ENCODE peak calls at places on chromosomes 16 and 17, in ten cellular contexts. One of them, this sample, is unnamed.

GRCh38 chr16:3716831-3717234 is 491 bp downstream of the TRAP1 start:
- DNase-seq in CD8-positive, alpha-beta T cell: no peak
- DNase-seq in AG04450: no peak
- DNase-seq in nephron progenitor cell: no peak
- DNase-seq in A549: peak; percentile 21
- DNase-seq in spleen: no peak
- DNase-seq in CD4-positive, alpha-beta T cell: no peak
- DNase-seq in GM12878: no peak
- DNase-seq in HFFc6: no peak
- DNase-seq in brain microvascular endothelial cell: peak; percentile 6
- DNase-seq in this sample: peak; percentile 63

GRCh38 chr17:49362723-49363117 is 670 bp upstream of the ZNF652 start:
- DNase-seq in CD8-positive, alpha-beta T cell: no peak
- DNase-seq in AG04450: no peak
- DNase-seq in nephron progenitor cell: no peak
- DNase-seq in A549: peak; percentile 28
- DNase-seq in spleen: no peak
- DNase-seq in CD4-positive, alpha-beta T cell: no peak
- DNase-seq in GM12878: no peak
- DNase-seq in HFFc6: no peak
- DNase-seq in brain microvascular endothelial cell: no peak
- DNase-seq in this sample: no peak

GRCh38 chr16:55480228-55480655 is 1.2 kb downstream of the MMP2 start:
- DNase-seq in CD8-positive, alpha-beta T cell: no peak
- DNase-seq in AG04450: peak; percentile 84
- DNase-seq in nephron progenitor cell: peak; percentile 68
- DNase-seq in A549: no peak
- DNase-seq in spleen: no peak
- DNase-seq in CD4-positive, alpha-beta T cell: no peak
- DNase-seq in GM12878: no peak
- DNase-seq in HFFc6: peak; percentile 82
- DNase-seq in brain microvascular endothelial cell: peak; percentile 90
- DNase-seq in this sample: no peak

GRCh38 chr17:80644588-80644987 is 100.0 kb downstream of the RPTOR start:
- DNase-seq in CD8-positive, alpha-beta T cell: no peak
- DNase-seq in AG04450: no peak
- DNase-seq in nephron progenitor cell: no peak
- DNase-seq in A549: no peak
- DNase-seq in spleen: no peak
- DNase-seq in CD4-positive, alpha-beta T cell: no peak
- DNase-seq in GM12878: no peak
- DNase-seq in HFFc6: peak; percentile 21
- DNase-seq in brain microvascular endothelial cell: no peak
- DNase-seq in this sample: no peak

GRCh38 chr17:8912060-8912981 is 44.8 kb upstream of the PIK3R6 start:
- DNase-seq in CD8-positive, alpha-beta T cell: no peak
- DNase-seq in AG04450: no peak
- DNase-seq in nephron progenitor cell: no peak
- DNase-seq in A549: no peak
- DNase-seq in spleen: no peak
- DNase-seq in CD4-positive, alpha-beta T cell: no peak
- DNase-seq in GM12878: no peak
- DNase-seq in HFFc6: no peak
- DNase-seq in brain microvascular endothelial cell: no peak
- DNase-seq in this sample: peak; percentile 23

GRCh38 chr16:70250748-70251650 is 741 bp downstream of the EXOSC6 start:
- DNase-seq in CD8-positive, alpha-beta T cell: peak; percentile 24
- DNase-seq in AG04450: no peak
- DNase-seq in nephron progenitor cell: peak; percentile 62
- DNase-seq in A549: peak; percentile 50
- DNase-seq in spleen: peak; percentile 85
- DNase-seq in CD4-positive, alpha-beta T cell: peak; percentile 14
- DNase-seq in GM12878: no peak
- DNase-seq in HFFc6: peak; percentile 28
- DNase-seq in brain microvascular endothelial cell: peak; percentile 11
- DNase-seq in this sample: peak; percentile 76

GRCh38 chr16:9115277-9115676 is 23.8 kb downstream of the HAPSTR1 start:
- DNase-seq in CD8-positive, alpha-beta T cell: no peak
- DNase-seq in AG04450: no peak
- DNase-seq in nephron progenitor cell: no peak
- DNase-seq in A549: no peak
- DNase-seq in spleen: no peak
- DNase-seq in CD4-positive, alpha-beta T cell: no peak
- DNase-seq in GM12878: no peak
- DNase-seq in HFFc6: no peak
- DNase-seq in brain microvascular endothelial cell: no peak
- DNase-seq in this sample: no peak

GRCh38 chr16:17416461-17417221 is 54.1 kb downstream of the XYLT1 start:
- DNase-seq in CD8-positive, alpha-beta T cell: peak; percentile 41
- DNase-seq in AG04450: no peak
- DNase-seq in nephron progenitor cell: peak; percentile 40
- DNase-seq in A549: no peak
- DNase-seq in spleen: peak; percentile 86
- DNase-seq in CD4-positive, alpha-beta T cell: peak; percentile 38
- DNase-seq in GM12878: peak; percentile 89
- DNase-seq in HFFc6: no peak
- DNase-seq in brain microvascular endothelial cell: no peak
- DNase-seq in this sample: peak; percentile 88

GRCh38 chr17:44527102-44527501 is 23.9 kb upstream of the GPATCH8 start:
- DNase-seq in CD8-positive, alpha-beta T cell: no peak
- DNase-seq in AG04450: no peak
- DNase-seq in nephron progenitor cell: no peak
- DNase-seq in A549: no peak
- DNase-seq in spleen: no peak
- DNase-seq in CD4-positive, alpha-beta T cell: no peak
- DNase-seq in GM12878: no peak
- DNase-seq in HFFc6: no peak
- DNase-seq in brain microvascular endothelial cell: no peak
- DNase-seq in this sample: no peak

GRCh38 chr17:44529864-44530263 is 26.7 kb upstream of the GPATCH8 start:
- DNase-seq in CD8-positive, alpha-beta T cell: no peak
- DNase-seq in AG04450: no peak
- DNase-seq in nephron progenitor cell: no peak
- DNase-seq in A549: no peak
- DNase-seq in spleen: no peak
- DNase-seq in CD4-positive, alpha-beta T cell: no peak
- DNase-seq in GM12878: no peak
- DNase-seq in HFFc6: no peak
- DNase-seq in brain microvascular endothelial cell: no peak
- DNase-seq in this sample: no peak

GRCh38 chr17:44523672-44523972 is 20.4 kb upstream of the GPATCH8 start:
- DNase-seq in CD8-positive, alpha-beta T cell: no peak
- DNase-seq in AG04450: no peak
- DNase-seq in nephron progenitor cell: no peak
- DNase-seq in A549: no peak
- DNase-seq in spleen: no peak
- DNase-seq in CD4-positive, alpha-beta T cell: no peak
- DNase-seq in GM12878: no peak
- DNase-seq in HFFc6: no peak
- DNase-seq in brain microvascular endothelial cell: no peak
- DNase-seq in this sample: no peak

GRCh38 chr17:44531019-44531418 is 26.3 kb upstream of the FZD2 start:
- DNase-seq in CD8-positive, alpha-beta T cell: no peak
- DNase-seq in AG04450: no peak
- DNase-seq in nephron progenitor cell: no peak
- DNase-seq in A549: no peak
- DNase-seq in spleen: no peak
- DNase-seq in CD4-positive, alpha-beta T cell: no peak
- DNase-seq in GM12878: no peak
- DNase-seq in HFFc6: no peak
- DNase-seq in brain microvascular endothelial cell: no peak
- DNase-seq in this sample: no peak

GRCh38 chr17:44527954-44528353 is 24.7 kb upstream of the GPATCH8 start:
- DNase-seq in CD8-positive, alpha-beta T cell: no peak
- DNase-seq in AG04450: no peak
- DNase-seq in nephron progenitor cell: no peak
- DNase-seq in A549: no peak
- DNase-seq in spleen: no peak
- DNase-seq in CD4-positive, alpha-beta T cell: no peak
- DNase-seq in GM12878: no peak
- DNase-seq in HFFc6: no peak
- DNase-seq in brain microvascular endothelial cell: no peak
- DNase-seq in this sample: no peak
- TF ChIP-seq CTCF in CD8-positive, alpha-beta T cell: no peak
- TF ChIP-seq CTCF in AG04450: no peak
- TF ChIP-seq CTCF in nephron progenitor cell: no peak
- TF ChIP-seq CTCF in A549: no peak
- TF ChIP-seq CTCF in spleen: no peak
- TF ChIP-seq CTCF in CD4-positive, alpha-beta T cell: no peak
- TF ChIP-seq CTCF in GM12878: no peak
- TF ChIP-seq CTCF in HFFc6: no peak
- TF ChIP-seq CTCF in brain microvascular endothelial cell: no peak
- TF ChIP-seq CTCF in this sample: no peak

DNA sequence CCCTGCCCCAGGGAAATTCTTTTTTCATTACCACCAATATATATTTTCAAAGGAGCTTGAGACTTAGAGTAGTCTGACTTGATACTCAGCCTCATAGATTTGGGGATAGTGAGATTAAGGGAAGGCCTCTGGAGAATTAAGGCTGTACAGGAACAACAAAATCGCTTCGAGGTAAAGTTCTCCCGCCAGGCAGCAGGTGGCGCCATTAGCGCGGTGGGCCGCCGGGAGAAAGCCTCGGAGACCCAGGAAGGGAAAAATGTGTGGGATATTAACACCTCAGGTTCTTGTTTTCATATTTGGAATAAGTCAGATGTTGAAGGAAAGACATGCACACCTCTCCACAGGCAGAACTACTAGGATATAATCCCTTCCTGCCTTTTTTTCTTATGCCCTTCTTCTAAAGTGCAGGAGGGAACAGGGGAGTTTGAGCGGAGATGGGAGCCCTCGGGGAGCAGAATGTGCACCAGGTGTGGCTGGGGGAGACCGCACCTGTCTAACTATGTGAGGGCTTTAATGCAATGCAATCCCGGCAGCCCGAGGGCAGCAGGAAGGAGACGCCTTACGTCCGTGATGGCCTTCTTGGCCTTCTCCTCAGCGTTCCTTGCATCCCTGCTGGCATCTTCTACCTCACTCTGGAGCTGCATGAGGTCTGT is 25.9 kb downstream of the MYH3 start:
- DNase-seq in CD8-positive, alpha-beta T cell: peak; percentile 16
- DNase-seq in AG04450: no peak
- DNase-seq in nephron progenitor cell: peak; percentile 66
- DNase-seq in A549: peak; percentile 43
- DNase-seq in spleen: peak; percentile 74
- DNase-seq in CD4-positive, alpha-beta T cell: no peak
- DNase-seq in GM12878: no peak
- DNase-seq in HFFc6: peak; percentile 21
- DNase-seq in brain microvascular endothelial cell: no peak
- DNase-seq in this sample: peak; percentile 66
- TF ChIP-seq CTCF in CD8-positive, alpha-beta T cell: peak; percentile 80
- TF ChIP-seq CTCF in AG04450: peak; percentile 88
- TF ChIP-seq CTCF in nephron progenitor cell: peak; percentile 88
- TF ChIP-seq CTCF in A549: peak; percentile 79
- TF ChIP-seq CTCF in spleen: peak; percentile 40
- TF ChIP-seq CTCF in CD4-positive, alpha-beta T cell: peak; percentile 81
- TF ChIP-seq CTCF in GM12878: peak; percentile 89
- TF ChIP-seq CTCF in HFFc6: peak; percentile 92
- TF ChIP-seq CTCF in brain microvascular endothelial cell: peak; percentile 89
- TF ChIP-seq CTCF in this sample: peak; percentile 78

GRCh38 chr16:22198547-22199293 is 7.4 kb upstream of the EEF2K start:
- DNase-seq in CD8-positive, alpha-beta T cell: no peak
- DNase-seq in AG04450: no peak
- DNase-seq in nephron progenitor cell: no peak
- DNase-seq in A549: no peak
- DNase-seq in spleen: no peak
- DNase-seq in CD4-positive, alpha-beta T cell: no peak
- DNase-seq in GM12878: no peak
- DNase-seq in HFFc6: no peak
- DNase-seq in brain microvascular endothelial cell: no peak
- DNase-seq in this sample: peak; percentile 51
- TF ChIP-seq CTCF in CD8-positive, alpha-beta T cell: no peak
- TF ChIP-seq CTCF in AG04450: peak; percentile 5
- TF ChIP-seq CTCF in nephron progenitor cell: no peak
- TF ChIP-seq CTCF in A549: no peak
- TF ChIP-seq CTCF in spleen: no peak
- TF ChIP-seq CTCF in CD4-positive, alpha-beta T cell: no peak
- TF ChIP-seq CTCF in GM12878: peak; percentile 30
- TF ChIP-seq CTCF in HFFc6: peak; percentile 43
- TF ChIP-seq CTCF in brain microvascular endothelial cell: no peak
- TF ChIP-seq CTCF in this sample: peak; percentile 23

GRCh38 chr16:47141773-47142468 is 1.8 kb downstream of the NETO2 start:
- DNase-seq in CD8-positive, alpha-beta T cell: peak; percentile 74
- DNase-seq in AG04450: peak; percentile 55
- DNase-seq in nephron progenitor cell: peak; percentile 83
- DNase-seq in A549: peak; percentile 82
- DNase-seq in spleen: peak; percentile 93
- DNase-seq in CD4-positive, alpha-beta T cell: peak; percentile 73
- DNase-seq in GM12878: peak; percentile 86
- DNase-seq in HFFc6: peak; percentile 79
- DNase-seq in brain microvascular endothelial cell: peak; percentile 85
- DNase-seq in this sample: peak; percentile 77

GRCh38 chr16:47143677-47144558 is at the start of gene NETO2:
- DNase-seq in CD8-positive, alpha-beta T cell: peak; percentile 55
- DNase-seq in AG04450: no peak
- DNase-seq in nephron progenitor cell: peak; percentile 76
- DNase-seq in A549: peak; percentile 61
- DNase-seq in spleen: peak; percentile 92
- DNase-seq in CD4-positive, alpha-beta T cell: peak; percentile 41
- DNase-seq in GM12878: no peak
- DNase-seq in HFFc6: peak; percentile 7
- DNase-seq in brain microvascular endothelial cell: peak; percentile 19
- DNase-seq in this sample: peak; percentile 85

GRCh38 chr16:47143329-47143676 is 442 bp downstream of the NETO2 start:
- DNase-seq in CD8-positive, alpha-beta T cell: peak; percentile 50
- DNase-seq in AG04450: no peak
- DNase-seq in nephron progenitor cell: peak; percentile 76
- DNase-seq in A549: peak; percentile 73
- DNase-seq in spleen: peak; percentile 92
- DNase-seq in CD4-positive, alpha-beta T cell: peak; percentile 55
- DNase-seq in GM12878: no peak
- DNase-seq in HFFc6: peak; percentile 18
- DNase-seq in brain microvascular endothelial cell: peak; percentile 51
- DNase-seq in this sample: peak; percentile 90

GRCh38 chr16:47144559-47144877 is 773 bp upstream of the NETO2 start:
- DNase-seq in CD8-positive, alpha-beta T cell: no peak
- DNase-seq in AG04450: no peak
- DNase-seq in nephron progenitor cell: no peak
- DNase-seq in A549: no peak
- DNase-seq in spleen: no peak
- DNase-seq in CD4-positive, alpha-beta T cell: no peak
- DNase-seq in GM12878: no peak
- DNase-seq in HFFc6: no peak
- DNase-seq in brain microvascular endothelial cell: no peak
- DNase-seq in this sample: no peak

DNA sequence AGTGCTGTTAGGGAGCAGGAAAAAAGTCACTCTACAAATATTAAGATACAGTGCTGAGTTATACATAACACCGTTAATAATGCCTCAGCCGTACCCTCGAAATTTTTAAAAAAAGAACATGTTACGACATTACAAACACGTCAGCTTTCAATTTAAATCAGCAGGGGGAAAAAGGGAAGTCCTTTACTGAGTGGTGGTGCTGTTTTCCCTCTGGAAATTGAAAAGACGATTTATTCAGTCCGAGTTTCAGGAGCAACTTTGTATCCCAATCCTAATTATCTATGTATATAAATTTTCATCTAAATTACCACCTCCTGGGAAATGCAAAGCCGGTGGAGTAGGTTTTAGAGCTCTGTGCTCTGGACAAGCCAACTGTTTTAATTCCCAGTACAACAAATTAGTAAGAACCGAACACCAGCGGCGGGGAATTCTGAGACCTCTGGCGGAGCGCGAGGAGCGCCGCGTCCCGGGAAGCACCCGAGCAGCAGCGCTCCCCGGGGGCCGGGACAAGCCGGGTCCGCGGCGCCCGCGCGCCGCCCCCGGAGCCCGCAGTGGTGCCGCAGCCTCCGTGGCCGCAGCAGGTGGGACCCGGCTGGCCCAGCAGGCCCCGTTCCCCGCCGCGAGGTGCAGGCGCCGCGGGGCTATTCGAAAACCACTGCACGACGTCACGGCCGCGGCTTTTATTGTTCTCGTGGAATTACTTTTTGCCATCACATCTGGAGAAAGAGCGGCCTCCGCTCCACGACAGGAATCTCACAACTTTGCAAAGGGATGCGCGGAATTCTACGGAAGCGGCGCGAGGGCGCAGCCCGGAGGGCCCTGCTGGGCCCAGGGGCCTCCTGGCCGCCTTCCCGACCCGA is 1.0 kb downstream of the NETO2 start:
- DNase-seq in CD8-positive, alpha-beta T cell: peak; percentile 15
- DNase-seq in AG04450: no peak
- DNase-seq in nephron progenitor cell: peak; percentile 61
- DNase-seq in A549: peak; percentile 25
- DNase-seq in spleen: peak; percentile 84
- DNase-seq in CD4-positive, alpha-beta T cell: peak; percentile 6
- DNase-seq in GM12878: no peak
- DNase-seq in HFFc6: peak; percentile 10
- DNase-seq in brain microvascular endothelial cell: peak; percentile 14
- DNase-seq in this sample: peak; percentile 66
- TF ChIP-seq CTCF in CD8-positive, alpha-beta T cell: no peak
- TF ChIP-seq CTCF in AG04450: no peak
- TF ChIP-seq CTCF in nephron progenitor cell: no peak
- TF ChIP-seq CTCF in A549: no peak
- TF ChIP-seq CTCF in spleen: no peak
- TF ChIP-seq CTCF in CD4-positive, alpha-beta T cell: no peak
- TF ChIP-seq CTCF in GM12878: no peak
- TF ChIP-seq CTCF in HFFc6: no peak
- TF ChIP-seq CTCF in brain microvascular endothelial cell: no peak
- TF ChIP-seq CTCF in this sample: peak; percentile 5

This sample was measured in GM13976.